ENCODE peak calls at places on chromosomes 6 and 20, in eight cellular contexts. W is lower lobe of right lung, H is colonic mucosa, O is lung, S is tibial nerve, C is endodermal cell, I is Peyer's patch, Y is foreskin keratinocyte. M is an unnamed sample.
A peak's percentile ranks its signal among the peaks of the same experiment; 100 is the strongest.

GRCh38 chr6:148999921-149000589 is 253.2 kb downstream of the UST start:
- DNase-seq in W (peak; percentile 57), H (peak; percentile 32), O (peak; percentile 62), S (peak; percentile 39), C (no peak), I (no peak), Y (peak; percentile 49), M (no peak)

GRCh38 chr6:54971825-54972224 is 125.3 kb downstream of the FAM83B start:
- DNase-seq in W (no peak), H (no peak), O (no peak), S (no peak), C (no peak), I (no peak), Y (no peak), M (no peak)

GRCh38 chr6:42405025-42405424 is 46.7 kb downstream of the TRERF1 start:
- DNase-seq in W (no peak), H (no peak), O (no peak), S (no peak), C (no peak), I (no peak), Y (no peak), M (no peak)

GRCh38 chr6:85961125-85961524 is 318.4 kb upstream of the SYNCRIP start:
- DNase-seq in W (no peak), H (no peak), O (no peak), S (no peak), C (no peak), I (no peak), Y (no peak), M (no peak)

GRCh38 chr6:17904491-17905120 is 82.8 kb downstream of the KIF13A start:
- DNase-seq in W (no peak), H (no peak), O (no peak), S (no peak), C (no peak), I (no peak), Y (no peak), M (no peak)

GRCh38 chr20:49983848-49984408 is 1.1 kb downstream of the SNAI1 start:
- DNase-seq in W (no peak), H (no peak), O (no peak), S (no peak), C (no peak), I (no peak), Y (no peak), M (no peak)

GRCh38 chr6:152980656-152981055 is 2.2 kb downstream of the FBXO5 start:
- DNase-seq in W (no peak), H (no peak), O (no peak), S (no peak), C (no peak), I (no peak), Y (no peak), M (no peak)

GRCh38 chr20:36532388-36532787 is 8.9 kb upstream of the MYL9 start:
- DNase-seq in W (no peak), H (no peak), O (no peak), S (no peak), C (no peak), I (peak; percentile 37), Y (no peak), M (no peak)

GRCh38 chr20:62999580-62999979 is 7.2 kb downstream of the BHLHE23 start:
- DNase-seq in W (no peak), H (no peak), O (no peak), S (no peak), C (no peak), I (no peak), Y (no peak), M (no peak)

GRCh38 chr6:33837971-33838665 is 34.3 kb upstream of the MLN start:
- DNase-seq in W (no peak), H (no peak), O (no peak), S (no peak), C (peak; percentile 81), I (no peak), Y (peak; percentile 60), M (no peak)

GRCh38 chr20:32302507-32302872 is 25.0 kb downstream of the KIF3B start:
- DNase-seq in W (no peak), H (no peak), O (no peak), S (no peak), C (no peak), I (no peak), Y (no peak), M (no peak)

GRCh38 chr6:33854572-33855030 is 50.8 kb upstream of the MLN start:
- DNase-seq in W (no peak), H (no peak), O (no peak), S (no peak), C (no peak), I (no peak), Y (no peak), M (no peak)

GRCh38 chr6:44034931-44035345 is 92.3 kb downstream of the MRPL14 start:
- DNase-seq in W (no peak), H (no peak), O (no peak), S (no peak), C (no peak), I (no peak), Y (peak; percentile 53), M (no peak)

GRCh38 chr20:25242231-25242630 is 5.7 kb upstream of the PYGB start:
- DNase-seq in W (no peak), H (peak; percentile 15), O (no peak), S (no peak), C (peak; percentile 26), I (no peak), Y (no peak), M (no peak)

GRCh38 chr6:70371454-70372105 is 41.7 kb upstream of the FAM135A start:
- DNase-seq in W (no peak), H (no peak), O (no peak), S (no peak), C (no peak), I (no peak), Y (peak; percentile 53), M (no peak)

GRCh38 chr6:138557147-138557546 is 57.9 kb upstream of the NHSL1 start:
- DNase-seq in W (no peak), H (no peak), O (no peak), S (no peak), C (no peak), I (no peak), Y (no peak), M (no peak)

GRCh38 chr6:138559153-138559552 is 59.9 kb upstream of the NHSL1 start:
- DNase-seq in W (no peak), H (no peak), O (no peak), S (no peak), C (no peak), I (no peak), Y (no peak), M (no peak)

GRCh38 chr6:138563231-138563630 is 63.9 kb upstream of the NHSL1 start:
- DNase-seq in W (no peak), H (no peak), O (no peak), S (no peak), C (no peak), I (no peak), Y (no peak), M (no peak)

GRCh38 chr6:138562691-138563090 is 63.4 kb upstream of the NHSL1 start:
- DNase-seq in W (no peak), H (no peak), O (no peak), S (no peak), C (no peak), I (no peak), Y (no peak), M (no peak)

DNA sequence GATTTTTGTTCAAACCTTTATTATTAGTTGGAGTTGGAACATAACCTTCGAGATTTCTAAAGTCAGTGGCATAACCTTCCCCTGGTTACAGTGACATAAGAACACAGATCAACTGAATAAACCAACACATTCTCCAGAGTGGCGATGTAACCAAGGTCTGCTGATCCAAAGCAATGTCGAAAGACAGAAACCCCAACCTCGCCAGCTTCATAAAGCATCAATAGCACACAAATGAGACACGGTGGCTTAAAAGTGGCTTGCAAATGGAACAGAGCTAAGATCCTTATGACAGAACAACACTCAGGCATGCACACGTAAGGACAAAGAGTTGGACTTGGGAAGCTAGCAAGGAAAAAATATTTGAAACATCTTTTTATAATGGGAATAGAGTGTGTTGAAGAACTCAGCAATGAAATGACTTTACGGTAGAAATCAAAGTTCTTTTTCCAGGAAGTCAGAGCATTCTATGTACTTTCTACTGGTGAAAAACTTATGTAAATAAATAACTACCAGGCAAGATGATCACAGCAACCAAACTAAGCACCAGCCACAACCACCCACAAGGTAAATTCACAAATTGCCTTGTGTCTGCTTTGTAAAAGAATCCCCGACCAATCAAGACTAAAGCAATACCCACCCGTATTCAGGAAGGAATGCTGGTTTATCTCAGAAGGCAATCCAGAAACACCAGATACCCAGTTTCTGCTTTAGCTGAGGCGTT is 61.0 kb upstream of the NHSL1 start:
- DNase-seq in W (no peak), H (peak; percentile 58), O (no peak), S (no peak), C (no peak), I (no peak), Y (no peak), M (no peak)
- H3K27ac ChIP-seq in W (peak overlapping the region; percentile 19), H (peak overlapping the region; percentile 56), O (peak overlapping the region; percentile 85), S (no peak overlapping the region), C (no peak overlapping the region), I (no peak overlapping the region), Y (no peak overlapping the region), M (no peak overlapping the region)

DNA sequence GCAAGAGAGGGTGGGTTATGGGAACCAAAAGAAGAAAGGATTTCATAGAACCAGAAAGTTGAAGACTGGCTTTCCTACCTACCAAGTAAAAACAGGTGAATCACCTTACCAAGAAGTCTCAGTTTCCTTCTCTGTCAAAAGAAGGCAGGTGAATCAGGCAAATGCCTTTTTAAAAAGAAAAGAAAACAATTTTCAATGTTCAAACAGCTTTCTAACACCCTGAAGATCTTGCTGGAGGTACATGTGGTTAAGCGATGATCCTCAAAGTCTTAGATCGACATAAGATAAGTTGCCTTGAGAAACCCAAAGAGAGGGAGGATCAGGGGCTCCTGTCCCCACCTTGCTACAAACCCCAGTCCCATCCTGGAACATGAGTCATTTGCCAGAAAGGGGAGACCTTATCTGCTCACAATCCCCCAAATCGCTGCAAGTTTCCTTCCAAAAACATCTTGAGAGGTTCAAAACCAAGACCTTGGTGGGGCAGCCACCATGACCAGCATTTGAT is 71.6 kb downstream of the NFATC2 start:
- DNase-seq in W (no peak), H (no peak), O (no peak), S (no peak), C (no peak), I (no peak), Y (no peak), M (peak; percentile 41)
- H3K27ac ChIP-seq in W (no peak overlapping the region), H (no peak overlapping the region), O (no peak overlapping the region), S (no peak overlapping the region), C (no peak overlapping the region), I (no peak overlapping the region), Y (no peak overlapping the region), M (no peak overlapping the region)

GRCh38 chr6:13447949-13448724 is 39.3 kb downstream of the GFOD1 start:
- DNase-seq in W (no peak), H (no peak), O (no peak), S (no peak), C (peak; percentile 24), I (no peak), Y (peak; percentile 30), M (no peak)
- H3K27ac ChIP-seq in W (peak overlapping the region; percentile 67), H (no peak overlapping the region), O (peak overlapping the region; percentile 64), S (peak overlapping the region; percentile 15), C (no peak overlapping the region), I (peak overlapping the region; percentile 78), Y (no peak overlapping the region), M (no peak overlapping the region)

DNA sequence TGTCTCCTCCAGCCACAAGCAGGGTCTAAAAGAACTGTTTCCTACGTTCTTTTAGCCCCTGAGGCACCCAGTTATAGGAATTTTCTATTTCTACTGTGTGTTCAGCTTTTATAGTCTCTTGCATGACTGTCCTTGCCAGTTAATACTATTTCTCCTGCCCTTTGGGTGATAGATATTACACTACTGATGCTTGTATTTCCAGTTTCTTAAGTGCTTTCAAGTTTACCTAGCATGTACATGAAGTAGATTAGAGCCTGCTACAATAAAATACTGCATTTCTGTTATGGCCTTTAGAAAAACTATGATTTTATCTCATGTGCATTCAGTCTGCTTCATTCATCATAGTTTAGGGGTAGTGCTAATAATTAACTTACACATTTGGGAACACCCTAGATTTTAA is 89.6 kb downstream of the FOXO3 start:
- DNase-seq in W (no peak), H (no peak), O (no peak), S (no peak), C (no peak), I (no peak), Y (no peak), M (no peak)
- H3K27ac ChIP-seq in W (peak overlapping the region; percentile 80), H (peak overlapping the region; percentile 2), O (peak overlapping the region; percentile 61), S (peak overlapping the region; percentile 93), C (no peak overlapping the region), I (no peak overlapping the region), Y (no peak overlapping the region), M (no peak overlapping the region)